ENCODE peak calls at places on chromosomes 3 and 15, in seven cellular contexts. K is activated CD4-positive, alpha-beta T cell treated with anti-CD3 and anti-CD28 coated beads for 24 hours; I is SK-N-SH; C is T-helper 1 cell; P is ELR; A is T-helper 2 cell; X is cardiac fibroblast. R is an unnamed sample.

GRCh38 chr15:79086814-79087213 is 3.8 kb downstream of the RASGRF1 start:
- DNase-seq in K (no peak), I (no peak), C (no peak), P (no peak), A (no peak), X (no peak), R (no peak)

GRCh38 chr3:40088527-40089170 is 220.9 kb upstream of the EIF1B start:
- DNase-seq in K (no peak), I (no peak), C (no peak), P (no peak), A (no peak), X (no peak), R (no peak)

GRCh38 chr3:10004960-10005564 is 18.4 kb upstream of the EMC3 start:
- DNase-seq in K (no peak), I (no peak), C (no peak), P (no peak), A (no peak), X (peak), R (no peak)

GRCh38 chr3:52800079-52800478 is 5.5 kb downstream of the ITIH3 start:
- DNase-seq in K (no peak), I (no peak), C (no peak), P (no peak), A (no peak), X (peak), R (no peak)

GRCh38 chr15:88467935-88468528 is 524 bp downstream of the MRPS11 start:
- DNase-seq in K (no peak), I (peak), C (no peak), P (peak), A (no peak), X (peak), R (peak)

GRCh38 chr3:172129868-172130751 is 90.7 kb downstream of the FNDC3B start:
- DNase-seq in K (no peak), I (peak), C (peak), P (peak), A (peak), X (peak), R (peak)

GRCh38 chr3:68049781-68050180 is 395.4 kb upstream of the SUCLG2 start:
- DNase-seq in K (no peak), I (no peak), C (no peak), P (no peak), A (no peak), X (no peak), R (no peak)

GRCh38 chr15:96323250-96324162 is 7.0 kb upstream of the NR2F2 start:
- DNase-seq in K (no peak), I (no peak), C (no peak), P (no peak), A (no peak), X (no peak), R (no peak)

GRCh38 chr3:117887896-117888295 is 1146.8 kb downstream of the IGSF11 start:
- DNase-seq in K (no peak), I (no peak), C (no peak), P (no peak), A (no peak), X (no peak), R (no peak)

GRCh38 chr3:3125977-3126376 is 763 bp upstream of the TRNT1 start:
- DNase-seq in K (no peak), I (no peak), C (no peak), P (no peak), A (no peak), X (no peak), R (no peak)

GRCh38 chr3:46127503-46127902 is 80.6 kb downstream of the CCR1 start:
- DNase-seq in K (no peak), I (no peak), C (no peak), P (peak), A (no peak), X (peak), R (no peak)

GRCh38 chr3:97901327-97902295 is 70.6 kb downstream of the RIOX2 start:
- DNase-seq in K (no peak), I (no peak), C (no peak), P (no peak), A (no peak), X (peak), R (no peak)

GRCh38 chr15:49855917-49856637 is 235.2 kb downstream of the DTWD1 start:
- DNase-seq in K (no peak), I (no peak), C (no peak), P (peak), A (no peak), X (peak), R (no peak)

GRCh38 chr15:99721896-99722295 is 11.3 kb downstream of the LYSMD4 start:
- DNase-seq in K (no peak), I (no peak), C (no peak), P (no peak), A (no peak), X (no peak), R (no peak)

GRCh38 chr15:85044251-85044853 is 62.7 kb downstream of the PDE8A start:
- DNase-seq in K (peak), I (peak), C (peak), P (peak), A (no peak), X (peak), R (no peak)

GRCh38 chr3:160450846-160451245 is 1.3 kb upstream of the TRIM59 start:
- DNase-seq in K (no peak), I (peak), C (no peak), P (peak), A (no peak), X (peak), R (no peak)

GRCh38 chr15:94193906-94194305 is 37.5 kb upstream of the MCTP2 start:
- DNase-seq in K (no peak), I (no peak), C (no peak), P (no peak), A (no peak), X (no peak), R (no peak)

GRCh38 chr3:196988241-196989029 is 19.8 kb upstream of the PIGZ start:
- DNase-seq in K (no peak), I (peak), C (no peak), P (no peak), A (no peak), X (no peak), R (no peak)

GRCh38 chr3:140427786-140428185 is 250.1 kb upstream of the TRIM42 start:
- DNase-seq in K (no peak), I (no peak), C (no peak), P (no peak), A (no peak), X (no peak), R (no peak)

GRCh38 chr15:64686130-64686735 is 89.2 kb downstream of the RBPMS2 start:
- DNase-seq in K (peak), I (peak), C (peak), P (peak), A (no peak), X (peak), R (peak)

GRCh38 chr3:43160664-43161063 is 54.8 kb upstream of the POMGNT2 start:
- DNase-seq in K (no peak), I (no peak), C (no peak), P (no peak), A (no peak), X (no peak), R (no peak)

GRCh38 chr3:13083898-13084297 is 10.7 kb upstream of the IQSEC1 start:
- DNase-seq in K (no peak), I (no peak), C (no peak), P (no peak), A (no peak), X (no peak), R (no peak)

GRCh38 chr3:27311400-27311799 is 57.8 kb downstream of the NEK10 start:
- DNase-seq in K (no peak), I (peak), C (no peak), P (peak), A (no peak), X (peak), R (no peak)

GRCh38 chr3:63047068-63047467 is 171.9 kb upstream of the CADPS start:
- DNase-seq in K (no peak), I (no peak), C (no peak), P (no peak), A (no peak), X (no peak), R (no peak)

GRCh38 chr3:185728630-185729334 is 96.1 kb downstream of the IGF2BP2 start:
- DNase-seq in K (no peak), I (no peak), C (no peak), P (peak), A (no peak), X (peak), R (no peak)

GRCh38 chr3:53776494-53777101 is 69.6 kb downstream of the CHDH start:
- DNase-seq in K (no peak), I (no peak), C (no peak), P (no peak), A (no peak), X (peak), R (no peak)

GRCh38 chr3:32147935-32148334 is 41.5 kb downstream of the GPD1L start:
- DNase-seq in K (no peak), I (no peak), C (no peak), P (no peak), A (no peak), X (peak), R (no peak)

GRCh38 chr3:64902991-64903390 is 215.2 kb upstream of the ADAMTS9 start:
- DNase-seq in K (no peak), I (no peak), C (no peak), P (no peak), A (no peak), X (peak), R (no peak)

GRCh38 chr3:127857270-127857801 is 35.0 kb upstream of the MGLL start:
- DNase-seq in K (no peak), I (peak), C (no peak), P (no peak), A (no peak), X (peak), R (no peak)

GRCh38 chr3:125349556-125350165 is 25.5 kb downstream of the ZNF148 start:
- DNase-seq in K (no peak), I (no peak), C (no peak), P (no peak), A (no peak), X (no peak), R (no peak)

GRCh38 chr3:24340161-24340560 is 154.5 kb downstream of the THRB start:
- DNase-seq in K (no peak), I (no peak), C (no peak), P (no peak), A (no peak), X (no peak), R (no peak)

GRCh38 chr3:95813261-95813660 is 1001.1 kb upstream of the EPHA6 start:
- DNase-seq in K (no peak), I (no peak), C (no peak), P (no peak), A (no peak), X (no peak), R (no peak)

GRCh38 chr15:58298883-58299282 is 132.9 kb upstream of the LIPC start:
- DNase-seq in K (no peak), I (no peak), C (no peak), P (no peak), A (no peak), X (no peak), R (no peak)

GRCh38 chr3:124811441-124811840 is 75.7 kb downstream of the ITGB5 start:
- DNase-seq in K (no peak), I (no peak), C (no peak), P (peak), A (no peak), X (peak), R (no peak)

R was measured in SHP77.